ENCODE peak calls at places on chromosomes 16 and 17, in six cellular contexts. O is sigmoid colon, S is right lobe of liver, U is endodermal cell, B is heart left ventricle, W is MM.1S. C is an unnamed sample.

GRCh38 chr16:79598341-79599181 is 2.0 kb downstream of the MAF start:
- DNase-seq in O (peak), W (peak), S (peak), U (peak), B (peak), C (peak)

GRCh38 chr16:2817496-2818277 is 650 bp downstream of the PRSS21 start:
- DNase-seq in W (no peak), U (peak), O (peak), B (no peak), S (no peak), C (no peak)

GRCh38 chr16:87897563-87898505 is 28.5 kb upstream of the SLC7A5 start:
- DNase-seq in W (no peak), B (no peak), O (no peak), U (no peak), S (no peak), C (peak)

GRCh38 chr16:13377143-13377542 is 475.7 kb downstream of the SHISA9 start:
- DNase-seq in W (no peak), O (no peak), U (no peak), B (no peak), S (no peak), C (no peak)

GRCh38 chr16:22732315-22732840 is 81.6 kb upstream of the HS3ST2 start:
- DNase-seq in B (no peak), S (no peak), O (no peak), U (no peak), W (no peak), C (no peak)

GRCh38 chr16:79870016-79870886 is 269.7 kb upstream of the MAF start:
- DNase-seq in S (no peak), W (no peak), O (no peak), U (no peak), B (no peak), C (no peak)

GRCh38 chr17:56347646-56348045 is 194.4 kb downstream of the ANKFN1 start:
- DNase-seq in S (no peak), B (no peak), O (no peak), U (no peak), W (no peak), C (no peak)

GRCh38 chr16:79651363-79651762 is 50.8 kb upstream of the MAF start:
- DNase-seq in W (no peak), B (no peak), O (peak), U (no peak), S (no peak), C (no peak)

GRCh38 chr17:68600123-68600880 is 865 bp downstream of the FAM20A start:
- DNase-seq in O (no peak), B (peak), S (peak), W (no peak), U (peak), C (no peak)

GRCh38 chr17:81681672-81682071 is 1.9 kb downstream of the ARL16 start:
- DNase-seq in W (no peak), B (no peak), S (no peak), O (no peak), U (no peak), C (no peak)

GRCh38 chr16:57000271-57001025 is 11.1 kb downstream of the NLRC5 start:
- DNase-seq in U (no peak), S (no peak), B (peak), W (no peak), O (peak), C (no peak)

GRCh38 chr17:47310186-47310733 is 13.5 kb upstream of the EFCAB13 start:
- DNase-seq in O (no peak), S (no peak), U (peak), W (no peak), B (no peak), C (no peak)

GRCh38 chr16:84730406-84731106 is 30.8 kb downstream of the USP10 start:
- DNase-seq in O (peak), S (peak), W (no peak), B (peak), U (no peak), C (no peak)

GRCh38 chr17:60971515-60972369 is 294.1 kb downstream of the BCAS3 start:
- DNase-seq in O (no peak), S (peak), W (peak), B (peak), U (peak), C (peak)

GRCh38 chr16:27980919-27981670 is 82.4 kb downstream of the GSG1L start:
- DNase-seq in B (no peak), O (no peak), U (no peak), W (no peak), S (no peak), C (no peak)

GRCh38 chr16:15037745-15038144 is 18.1 kb downstream of the NTAN1 start:
- DNase-seq in O (no peak), S (no peak), U (no peak), B (no peak), W (no peak), C (no peak)

GRCh38 chr16:86052115-86052670 is 153.2 kb downstream of the IRF8 start:
- DNase-seq in W (no peak), O (peak), B (no peak), S (no peak), U (no peak), C (no peak)

GRCh38 chr17:43927101-43927935 is 15.0 kb downstream of the PPY start:
- DNase-seq in W (no peak), B (no peak), O (no peak), S (no peak), U (no peak), C (no peak)

GRCh38 chr17:50148226-50149098 is 2.0 kb downstream of the PPP1R9B start:
- DNase-seq in W (peak), O (no peak), S (peak), B (peak), U (peak), C (peak)

GRCh38 chr16:61362583-61362982 is 673.7 kb downstream of the CDH8 start:
- DNase-seq in W (no peak), B (no peak), U (no peak), O (no peak), S (no peak), C (no peak)

GRCh38 chr17:17859909-17860760 is 23.3 kb upstream of the SREBF1 start:
- DNase-seq in U (peak), W (peak), S (peak), O (peak), B (peak), C (peak)

GRCh38 chr16:56286819-56287218 is 95.5 kb downstream of the GNAO1 start:
- DNase-seq in O (no peak), S (peak), W (no peak), U (no peak), B (no peak), C (no peak)

GRCh38 chr16:75248142-75248535 is 3.3 kb downstream of the BCAR1 start:
- DNase-seq in W (no peak), B (no peak), U (no peak), S (no peak), O (no peak), C (no peak)

GRCh38 chr17:73365934-73366623 is 54.3 kb upstream of the CDC42EP4 start:
- DNase-seq in S (peak), B (peak), W (no peak), O (no peak), U (peak), C (no peak)

GRCh38 chr17:8162232-8162996 is at the start of gene VAMP2:
- DNase-seq in U (peak), O (peak), B (peak), S (peak), W (peak), C (peak)

GRCh38 chr17:47400333-47400732 is 76.6 kb downstream of the EFCAB13 start:
- DNase-seq in O (no peak), U (no peak), S (no peak), B (no peak), W (no peak), C (no peak)

GRCh38 chr17:41794603-41794975 is 8.1 kb upstream of the JUP start:
- DNase-seq in O (no peak), S (no peak), B (no peak), U (no peak), W (no peak), C (no peak)

GRCh38 chr17:41793749-41794602 is 7.5 kb upstream of the JUP start:
- DNase-seq in B (peak), W (no peak), O (no peak), S (no peak), U (peak), C (no peak)

GRCh38 chr17:41796066-41796895 is 9.8 kb upstream of the JUP start:
- DNase-seq in W (no peak), O (no peak), S (no peak), U (no peak), B (no peak), C (no peak)

GRCh38 chr17:41797377-41797776 is 10.9 kb upstream of the JUP start:
- DNase-seq in S (no peak), W (no peak), U (no peak), O (no peak), B (no peak), C (no peak)

GRCh38 chr17:41792835-41793748 is 6.6 kb upstream of the JUP start:
- DNase-seq in W (no peak), S (no peak), B (peak), O (no peak), U (peak), C (no peak)
- H3K4me3 ChIP-seq in W (no peak), S (no peak), B (peak), O (no peak), U (peak), C (no peak)

GRCh38 chr16:89370601-89371000 is 119.8 kb downstream of the ANKRD11 start:
- DNase-seq in W (no peak), B (no peak), O (no peak), S (no peak), U (no peak), C (no peak)

GRCh38 chr16:89371386-89371785 is 119.0 kb downstream of the ANKRD11 start:
- DNase-seq in W (no peak), O (no peak), S (no peak), U (no peak), B (no peak), C (no peak)

GRCh38 chr16:89368604-89369249 is 121.6 kb downstream of the ANKRD11 start:
- DNase-seq in O (no peak), W (no peak), S (no peak), B (no peak), U (no peak), C (no peak)

GRCh38 chr16:89369266-89369895 is 121.0 kb downstream of the ANKRD11 start:
- DNase-seq in S (no peak), W (no peak), B (no peak), U (no peak), O (no peak), C (no peak)

DNA sequence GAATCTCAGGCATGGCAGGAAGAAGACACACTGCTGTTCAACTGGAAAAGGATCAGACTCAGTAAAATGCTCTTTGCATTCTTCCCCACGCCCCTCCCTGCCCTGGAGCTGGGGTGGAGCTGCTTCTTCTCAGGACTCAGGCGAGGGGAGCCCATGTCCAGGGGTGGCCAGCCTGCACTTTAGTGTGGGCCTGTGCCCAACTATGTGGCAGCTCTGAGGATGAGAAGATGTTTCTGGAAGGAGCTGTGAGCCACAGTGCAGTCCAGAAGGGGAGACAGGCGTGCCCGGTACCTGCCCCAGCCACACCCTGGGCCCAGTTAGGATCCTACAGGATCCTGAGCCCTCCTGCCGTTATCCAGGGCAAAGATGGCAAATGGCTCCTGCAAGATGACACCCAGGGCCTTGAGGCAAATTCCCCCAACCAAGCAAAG is 120.3 kb downstream of the ANKRD11 start:
- DNase-seq in W (no peak), O (no peak), B (no peak), S (no peak), U (no peak), C (no peak)
- H3K27ac ChIP-seq in W (no peak), O (peak), B (no peak), S (no peak), U (peak), C (no peak)

GRCh38 chr16:10939649-10940206 is 2.5 kb downstream of the DEXI start:
- DNase-seq in O (no peak), U (no peak), S (no peak), W (no peak), B (no peak), C (no peak)
- H3K4me3 ChIP-seq in O (peak), U (peak), S (peak), W (peak), B (peak), C (peak)

GRCh38 chr16:35450648-35451047 is 1991.2 kb downstream of the TP53TG3F start:
- DNase-seq in W (no peak), S (no peak), O (no peak), B (no peak), U (no peak), C (no peak)
- H3K27ac ChIP-seq in W (no peak), S (no peak), O (no peak), B (no peak), U (no peak), C (no peak)